ENCODE peak calls at places on chromosomes 6 and 20, in ten cellular contexts. G is GM06990; S is HCT116; M is cardiac fibroblast; R is colonic mucosa; U is mucosa of descending colon; P is brain microvascular endothelial cell; J is CD8-positive, alpha-beta T cell; T is uterus; L is mammary epithelial cell. F is an unnamed sample.

GRCh38 chr20:30985386-30985785 is 272.1 kb upstream of the DEFB115 start:
- DNase-seq in G (no peak), S (no peak), M (no peak), R (no peak), U (no peak), P (no peak), J (no peak), T (no peak), L (no peak), F (no peak)

GRCh38 chr6:111772274-111772780 is 100.9 kb downstream of the FYN start:
- DNase-seq in G (no peak), S (no peak), M (no peak), R (no peak), U (no peak), P (no peak), J (no peak), T (no peak), L (no peak), F (no peak)

GRCh38 chr20:38893485-38894090 is 32.6 kb upstream of the FAM83D start:
- DNase-seq in G (peak; percentile 88), S (peak; percentile 19), M (peak; percentile 50), R (peak; percentile 68), U (peak; percentile 84), P (peak; percentile 37), J (peak; percentile 91), T (peak; percentile 74), L (peak; percentile 18), F (no peak)

GRCh38 chr6:127864701-127865100 is 36.2 kb downstream of the THEMIS start:
- DNase-seq in G (no peak), S (no peak), M (no peak), R (no peak), U (no peak), P (no peak), J (no peak), T (no peak), L (no peak), F (no peak)

GRCh38 chr20:52318601-52319000 is 127.0 kb upstream of the ZFP64 start:
- DNase-seq in G (no peak), S (no peak), M (no peak), R (no peak), U (no peak), P (no peak), J (no peak), T (no peak), L (no peak), F (no peak)

GRCh38 chr20:52454660-52455059 is 263.1 kb upstream of the ZFP64 start:
- DNase-seq in G (no peak), S (no peak), M (no peak), R (no peak), U (no peak), P (peak; percentile 1), J (no peak), T (no peak), L (no peak), F (no peak)

GRCh38 chr6:89194559-89194958 is 22.6 kb downstream of the GABRR1 start:
- DNase-seq in G (no peak), S (no peak), M (no peak), R (no peak), U (no peak), P (no peak), J (no peak), T (no peak), L (no peak), F (no peak)

GRCh38 chr6:134621858-134622257 is 303.9 kb upstream of the SGK1 start:
- DNase-seq in G (no peak), S (no peak), M (peak; percentile 18), R (no peak), U (no peak), P (no peak), J (no peak), T (no peak), L (peak; percentile 99), F (no peak)

GRCh38 chr6:7144810-7145209 is 37.0 kb downstream of the RREB1 start:
- DNase-seq in G (no peak), S (no peak), M (no peak), R (no peak), U (no peak), P (no peak), J (no peak), T (no peak), L (no peak), F (no peak)

GRCh38 chr6:92354270-92354831 is 1065.0 kb downstream of the EPHA7 start:
- DNase-seq in G (no peak), S (no peak), M (no peak), R (no peak), U (no peak), P (no peak), J (no peak), T (no peak), L (no peak), F (no peak)

GRCh38 chr6:151291145-151292055 is 51.6 kb downstream of the AKAP12 start:
- DNase-seq in G (no peak), S (no peak), M (peak; percentile 90), R (peak; percentile 22), U (no peak), P (peak; percentile 92), J (no peak), T (peak; percentile 56), L (no peak), F (no peak)

GRCh38 chr6:169905041-169905807 is 153.8 kb downstream of the ERMARD start:
- DNase-seq in G (no peak), S (no peak), M (peak; percentile 56), R (peak; percentile 27), U (no peak), P (peak; percentile 46), J (no peak), T (peak; percentile 31), L (peak; percentile 41), F (no peak)

GRCh38 chr20:50982372-50982771 is 23.8 kb downstream of the MOCS3 start:
- DNase-seq in G (no peak), S (no peak), M (peak; percentile 78), R (peak; percentile 75), U (peak; percentile 73), P (peak; percentile 91), J (no peak), T (no peak), L (peak; percentile 93), F (no peak)

GRCh38 chr20:56513096-56513806 is 11.3 kb upstream of the FAM209A start:
- DNase-seq in G (no peak), S (no peak), M (no peak), R (no peak), U (no peak), P (no peak), J (no peak), T (no peak), L (no peak), F (no peak)

DNA sequence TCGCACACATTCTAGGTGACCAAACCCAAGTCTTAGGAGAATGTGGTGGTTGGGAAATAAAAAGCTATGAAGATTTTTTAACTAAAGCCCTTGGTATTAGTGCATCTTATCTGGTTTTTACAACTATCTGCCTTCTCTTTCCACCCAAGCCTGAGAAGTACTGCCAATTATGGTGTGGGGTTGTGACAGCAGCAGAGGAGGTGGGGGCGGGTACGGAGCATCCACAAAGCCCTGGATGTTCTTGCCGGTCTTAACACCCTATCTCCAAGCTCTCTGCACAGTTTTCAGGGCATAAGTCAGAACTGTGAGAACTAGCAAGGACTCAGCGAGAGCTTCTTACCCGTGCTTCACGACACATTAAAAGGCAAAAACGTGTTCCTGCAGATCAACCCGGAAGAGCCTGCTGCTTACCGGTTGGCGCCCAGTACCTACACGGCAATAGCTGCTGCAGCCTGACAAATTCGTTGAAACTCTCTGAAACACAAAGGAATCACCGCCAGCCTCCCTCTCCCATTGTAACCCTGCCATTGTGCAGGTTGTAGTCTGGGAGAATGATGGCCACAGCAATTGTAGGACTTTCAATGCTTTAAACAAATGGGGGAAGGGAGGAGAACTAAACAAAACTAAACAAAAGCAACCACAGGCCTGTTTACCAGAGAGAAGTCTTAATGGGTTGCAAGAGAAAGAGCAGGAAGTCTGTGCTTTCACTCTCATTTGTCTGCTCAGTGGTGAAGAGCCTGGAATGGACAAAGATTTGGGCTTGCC is 461.1 kb upstream of the JARID2 start:
- DNase-seq in G (peak; percentile 13), S (no peak), M (no peak), R (no peak), U (no peak), P (no peak), J (peak; percentile 53), T (no peak), L (no peak), F (no peak)
- H3K4me3 ChIP-seq in G (no peak overlapping the region), S (no peak overlapping the region), M (no peak overlapping the region), R (no peak overlapping the region), U (no peak overlapping the region), P (no peak overlapping the region), J (no peak overlapping the region), T (no peak overlapping the region), L (no peak overlapping the region), F (no peak overlapping the region)

GRCh38 chr6:17599885-17600526 is at the start of gene FAM8A1:
- DNase-seq in G (peak; percentile 93), S (peak; percentile 84), M (peak; percentile 84), R (peak; percentile 99), U (peak; percentile 98), P (peak; percentile 77), J (peak; percentile 99), T (peak; percentile 95), L (peak; percentile 85), F (peak; percentile 35)
- TF ChIP-seq CTCF in G (peak; percentile 41), S (peak; percentile 32), M (peak; percentile 68), R (peak; percentile 32), U (peak; percentile 26), P (peak; percentile 74), J (peak; percentile 41), T (peak; percentile 52), L (no peak), F (peak; percentile 75)

GRCh38 chr6:34196833-34197195 is 39.9 kb upstream of the HMGA1 start:
- DNase-seq in G (no peak), S (no peak), M (no peak), R (peak; percentile 18), U (no peak), P (no peak), J (no peak), T (no peak), L (no peak), F (no peak)
- H3K4me3 ChIP-seq in G (peak overlapping the region; percentile 61), S (no peak overlapping the region), M (peak overlapping the region; percentile 52), R (peak overlapping the region; percentile 62), U (no peak overlapping the region), P (peak overlapping the region; percentile 58), J (peak overlapping the region; percentile 89), T (peak overlapping the region; percentile 40), L (no peak overlapping the region), F (peak overlapping the region; percentile 50)

GRCh38 chr20:1301031-1301529 is 27.9 kb downstream of the SDCBP2 start:
- DNase-seq in G (no peak), S (peak; percentile 18), M (peak; percentile 74), R (no peak), U (no peak), P (peak; percentile 27), J (peak; percentile 75), T (no peak), L (peak; percentile 58), F (peak; percentile 7)

GRCh38 chr20:1298888-1299511 is 29.9 kb downstream of the SDCBP2 start:
- DNase-seq in G (no peak), S (no peak), M (no peak), R (no peak), U (no peak), P (no peak), J (no peak), T (no peak), L (no peak), F (no peak)

GRCh38 chr20:1300083-1300840 is 28.7 kb downstream of the SDCBP2 start:
- DNase-seq in G (no peak), S (no peak), M (no peak), R (no peak), U (no peak), P (no peak), J (no peak), T (no peak), L (no peak), F (no peak)

GRCh38 chr20:1298166-1298565 is 30.8 kb downstream of the SDCBP2 start:
- DNase-seq in G (no peak), S (no peak), M (no peak), R (no peak), U (no peak), P (no peak), J (no peak), T (no peak), L (no peak), F (no peak)

GRCh38 chr20:1299522-1299921 is 29.4 kb downstream of the SDCBP2 start:
- DNase-seq in G (no peak), S (peak; percentile 37), M (no peak), R (peak; percentile 34), U (peak; percentile 59), P (no peak), J (peak; percentile 56), T (no peak), L (no peak), F (no peak)
- TF ChIP-seq CTCF in G (peak; percentile 45), S (peak; percentile 55), M (peak; percentile 6), R (peak; percentile 22), U (no peak), P (peak; percentile 44), J (peak; percentile 41), T (no peak), L (peak; percentile 37), F (peak; percentile 20)